ENCODE peak calls at places on chromosomes 13 and 19, in six cellular contexts. Q is ascending aorta; S is cardiac muscle cell; H is CD4-positive, alpha-beta memory T cell; L is pancreas; J is fibroblast of lung. R is an unnamed sample.

GRCh38 chr19:47641891-47642485 is 33.1 kb downstream of the BICRA start:
- DNase-seq in Q (no peak), S (peak; percentile 39), H (no peak), L (no peak), J (no peak), R (no peak)

GRCh38 chr13:95099541-95099940 is 201.7 kb downstream of the ABCC4 start:
- DNase-seq in Q (no peak), S (peak; percentile 50), H (no peak), L (no peak), J (peak; percentile 81), R (no peak)

GRCh38 chr13:110680852-110681251 is 25.1 kb downstream of the CARS2 start:
- DNase-seq in Q (peak; percentile 57), S (no peak), H (peak; percentile 12), L (no peak), J (no peak), R (no peak)

GRCh38 chr13:67094952-67095351 is 135.2 kb downstream of the PCDH9 start:
- DNase-seq in Q (no peak), S (peak; percentile 32), H (no peak), L (no peak), J (peak; percentile 49), R (no peak)

GRCh38 chr13:32426191-32426980 is 1.5 kb downstream of the N4BP2L1 start:
- DNase-seq in Q (no peak), S (no peak), H (peak; percentile 75), L (no peak), J (no peak), R (peak; percentile 29)

GRCh38 chr13:33761744-33762143 is 56.2 kb upstream of the RFC3 start:
- DNase-seq in Q (no peak), S (peak; percentile 8), H (no peak), L (no peak), J (peak; percentile 27), R (no peak)

GRCh38 chr13:33426131-33426530 is 140.6 kb upstream of the STARD13 start:
- DNase-seq in Q (no peak), S (no peak), H (no peak), L (no peak), J (no peak), R (no peak)

GRCh38 chr13:39054112-39054511 is 15.9 kb downstream of the NHLRC3 start:
- DNase-seq in Q (no peak), S (no peak), H (no peak), L (no peak), J (no peak), R (no peak)

GRCh38 chr13:99871249-99871898 is 100.2 kb downstream of the ZIC5 start:
- DNase-seq in Q (no peak), S (no peak), H (no peak), L (no peak), J (no peak), R (no peak)

GRCh38 chr13:33178197-33178699 is 107.3 kb downstream of the STARD13 start:
- DNase-seq in Q (no peak), S (no peak), H (no peak), L (no peak), J (no peak), R (no peak)

GRCh38 chr13:51704399-51705306 is 99.3 kb downstream of the DHRS12 start:
- DNase-seq in Q (no peak), S (no peak), H (no peak), L (no peak), J (no peak), R (no peak)

GRCh38 chr13:73273276-73273675 is 214.5 kb downstream of the KLF5 start:
- DNase-seq in Q (no peak), S (no peak), H (no peak), L (no peak), J (no peak), R (no peak)

GRCh38 chr19:912181-913079 is 589 bp downstream of the R3HDM4 start:
- DNase-seq in Q (no peak), S (peak; percentile 42), H (no peak), L (no peak), J (no peak), R (no peak)

GRCh38 chr19:33216198-33216830 is 9.3 kb downstream of the SLC7A10 start:
- DNase-seq in Q (no peak), S (no peak), H (no peak), L (no peak), J (no peak), R (no peak)

GRCh38 chr13:44842158-44842557 is 147.1 kb downstream of the NUFIP1 start:
- DNase-seq in Q (no peak), S (peak; percentile 49), H (no peak), L (no peak), J (peak; percentile 75), R (no peak)

GRCh38 chr19:46890423-46891170 is 29.8 kb downstream of the ARHGAP35 start:
- DNase-seq in Q (no peak), S (peak; percentile 53), H (no peak), L (no peak), J (peak; percentile 86), R (no peak)

GRCh38 chr13:59684105-59684504 is 479.6 kb downstream of the DIAPH3 start:
- DNase-seq in Q (no peak), S (no peak), H (no peak), L (no peak), J (no peak), R (no peak)

GRCh38 chr19:7349961-7350711 is 1.4 kb downstream of the ARHGEF18 start:
- DNase-seq in Q (peak; percentile 55), S (no peak), H (peak; percentile 75), L (no peak), J (no peak), R (peak; percentile 39)

GRCh38 chr13:99722419-99722818 is 221.1 kb downstream of the TM9SF2 start:
- DNase-seq in Q (no peak), S (no peak), H (no peak), L (no peak), J (no peak), R (no peak)

DNA sequence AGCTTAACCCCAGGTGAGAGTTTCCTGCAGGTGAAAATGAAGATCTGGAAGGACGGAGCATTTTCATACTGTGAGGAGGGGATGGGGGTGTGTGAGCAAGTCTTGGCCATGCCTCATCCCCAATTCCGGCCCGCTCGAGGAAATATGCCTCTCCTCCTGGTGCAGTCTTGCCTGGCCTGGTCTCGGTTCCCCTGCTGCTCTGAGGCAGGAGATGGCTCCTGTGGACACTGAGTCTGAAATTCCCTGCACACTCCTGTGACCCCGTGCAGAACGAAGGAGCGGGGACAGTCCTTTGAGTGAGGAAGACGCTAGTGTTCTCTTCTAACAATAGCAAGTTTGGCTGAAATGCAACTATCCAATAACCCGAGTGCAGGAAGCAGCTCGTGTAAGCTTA is 329 bp upstream of the ZNF439 start:
- DNase-seq in Q (no peak), S (no peak), H (no peak), L (peak; percentile 1), J (no peak), R (no peak)
- H3K4me3 ChIP-seq in Q (peak overlapping the region; percentile 63), S (no peak overlapping the region), H (peak overlapping the region; percentile 82), L (peak overlapping the region; percentile 36), J (no peak overlapping the region), R (peak overlapping the region; percentile 65)

GRCh38 chr13:46468570-46468969 is 81.5 kb upstream of the RUBCNL start:
- DNase-seq in Q (no peak), S (no peak), H (no peak), L (no peak), J (no peak), R (no peak)

GRCh38 chr13:46469064-46469463 is 82.0 kb upstream of the RUBCNL start:
- DNase-seq in Q (no peak), S (peak; percentile 71), H (no peak), L (no peak), J (peak; percentile 51), R (no peak)

DNA sequence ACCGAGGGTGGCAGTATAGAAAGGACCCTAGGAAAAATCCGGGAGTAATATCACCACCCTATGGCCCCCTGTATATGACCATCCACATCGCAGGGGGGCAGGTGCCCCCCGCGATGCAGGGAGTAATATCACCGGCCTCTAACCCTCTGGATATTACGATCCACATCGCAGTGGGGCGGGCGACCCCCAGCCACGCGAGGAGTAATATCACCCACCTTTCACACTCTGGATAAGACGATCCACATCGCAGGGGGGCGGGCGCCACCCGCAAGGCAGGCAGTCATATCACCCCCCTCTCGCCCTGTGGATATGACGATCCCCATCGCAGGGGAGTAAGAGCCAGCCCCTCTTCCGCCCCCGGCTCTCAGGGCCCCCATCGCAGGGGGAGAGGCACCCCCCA is 76.7 kb upstream of the RUBCNL start:
- DNase-seq in Q (no peak), S (no peak), H (no peak), L (no peak), J (no peak), R (no peak)
- H3K9me3 ChIP-seq in Q (no peaks in the 10 kb centered on the region), S (no peaks in the 10 kb centered on the region), H (no peaks in the 10 kb centered on the region), L (no peaks in the 10 kb centered on the region), J (no peaks in the 10 kb centered on the region), R (no peaks in the 10 kb centered on the region)

GRCh38 chr13:48891586-48891985 is 84.1 kb upstream of the FNDC3A start:
- DNase-seq in Q (no peak), S (peak; percentile 27), H (no peak), L (no peak), J (peak; percentile 62), R (no peak)
- H3K4me3 ChIP-seq in Q (no peak overlapping the region), S (no peak overlapping the region), H (no peak overlapping the region), L (no peak overlapping the region), J (no peak overlapping the region), R (no peak overlapping the region)

GRCh38 chr19:12077375-12077774 is 12.8 kb downstream of the ZNF844 start:
- DNase-seq in Q (no peak), S (no peak), H (no peak), L (no peak), J (no peak), R (no peak)

DNA sequence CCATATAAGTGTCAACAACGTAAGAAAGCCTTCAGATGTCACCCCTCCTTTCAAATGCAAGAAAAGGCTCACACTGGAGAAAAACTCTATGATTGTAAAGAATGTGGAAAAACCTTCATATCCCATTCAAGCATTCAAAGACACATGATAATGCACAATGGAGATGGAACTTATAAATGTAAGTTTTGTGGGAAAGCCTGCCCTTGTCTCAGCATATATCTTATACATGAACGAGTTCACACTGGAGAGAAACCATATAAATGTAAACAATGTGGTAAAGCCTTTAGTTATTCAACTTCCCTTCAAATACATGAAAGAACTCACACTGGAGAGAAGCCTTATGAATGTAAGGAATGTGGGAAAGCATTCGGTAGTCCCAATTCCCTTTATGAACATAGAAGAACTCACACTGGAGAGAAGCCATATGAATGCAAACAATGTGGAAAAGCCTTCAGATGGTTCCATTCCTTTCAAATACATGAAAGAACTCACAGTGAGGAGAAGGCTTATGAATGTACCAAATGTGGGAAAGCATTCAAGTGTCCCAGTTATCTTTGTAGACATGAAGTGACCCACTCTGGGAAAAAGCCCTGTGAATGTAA is 11.1 kb downstream of the ZNF844 start:
- DNase-seq in Q (no peak), S (no peak), H (no peak), L (no peak), J (no peak), R (no peak)
- H3K9me3 ChIP-seq in Q (peaks cover 100% of the 10 kb centered on the region), S (peaks cover 13% of the 10 kb centered on the region), H (peaks cover 40% of the 10 kb centered on the region), L (peaks cover 5% of the 10 kb centered on the region), J (peaks cover 17% of the 10 kb centered on the region), R (peaks cover 63% of the 10 kb centered on the region)

GRCh38 chr19:16288544-16288943 is 36.1 kb upstream of the KLF2 start:
- DNase-seq in Q (no peak), S (peak; percentile 38), H (no peak), L (no peak), J (peak; percentile 28), R (no peak)

GRCh38 chr19:16285769-16286564 is 38.7 kb upstream of the KLF2 start:
- DNase-seq in Q (peak; percentile 86), S (peak; percentile 10), H (no peak), L (no peak), J (peak; percentile 37), R (no peak)

GRCh38 chr19:16281743-16282142 is 42.9 kb upstream of the KLF2 start:
- DNase-seq in Q (no peak), S (no peak), H (no peak), L (no peak), J (no peak), R (no peak)

GRCh38 chr19:16283103-16283469 is 41.5 kb upstream of the KLF2 start:
- DNase-seq in Q (no peak), S (no peak), H (no peak), L (no peak), J (no peak), R (no peak)
- H3K4me3 ChIP-seq in Q (peak overlapping the region; percentile 27), S (no peak overlapping the region), H (peak overlapping the region; percentile 46), L (no peak overlapping the region), J (no peak overlapping the region), R (peak overlapping the region; percentile 26)